ENCODE peak calls at places on chromosomes 7 and 10, in nine cellular contexts. Q, L, B, G, K, I, C, U and H are unnamed samples. For H3K4me1, the result is how much of the 10 kb centered on the place peaks cover.

GRCh38 chr7:99500637-99501009 is 542 bp upstream of the ZNF394 start:
- DNase-seq in Q (no peak), L (no peak), B (no peak), G (no peak), K (no peak), I (no peak), C (no peak), U (no peak), H (no peak)

GRCh38 chr10:35641430-35642015 is 573 bp downstream of the FZD8 start:
- DNase-seq in Q (no peak), L (no peak), B (peak), G (no peak), K (no peak), I (no peak), C (no peak), U (no peak), H (peak)

GRCh38 chr7:129166745-129167144 is 21.7 kb upstream of the SMO start:
- DNase-seq in Q (no peak), L (no peak), B (no peak), G (no peak), K (no peak), I (no peak), C (no peak), U (no peak), H (no peak)

GRCh38 chr10:1356349-1356748 is 300.2 kb downstream of the WDR37 start:
- DNase-seq in Q (no peak), L (no peak), B (no peak), G (no peak), K (no peak), I (no peak), C (no peak), U (no peak), H (no peak)

GRCh38 chr10:87634311-87634710 is 25.4 kb upstream of the PAPSS2 start:
- DNase-seq in Q (no peak), L (no peak), B (no peak), G (no peak), K (no peak), I (no peak), C (no peak), U (peak), H (no peak)

GRCh38 chr7:128963327-128963757 is 25.6 kb downstream of the IRF5 start:
- DNase-seq in Q (no peak), L (no peak), B (no peak), G (no peak), K (no peak), I (no peak), C (no peak), U (no peak), H (no peak)

GRCh38 chr7:36784991-36785940 is 61.0 kb upstream of the AOAH start:
- DNase-seq in Q (peak), L (peak), B (peak), G (peak), K (peak), I (no peak), C (peak), U (no peak), H (peak)

GRCh38 chr10:44198780-44199097 is 186.2 kb downstream of the CXCL12 start:
- DNase-seq in Q (no peak), L (no peak), B (no peak), G (no peak), K (no peak), I (no peak), C (peak), U (no peak), H (no peak)

GRCh38 chr10:122307669-122308486 is 36.8 kb downstream of the BTBD16 start:
- DNase-seq in Q (peak), L (no peak), B (no peak), G (peak), K (peak), I (no peak), C (peak), U (peak), H (peak)

GRCh38 chr7:117908031-117908795 is 35.0 kb upstream of the CTTNBP2 start:
- DNase-seq in Q (no peak), L (no peak), B (no peak), G (no peak), K (no peak), I (no peak), C (no peak), U (no peak), H (no peak)

GRCh38 chr7:66507764-66508296 is 120.9 kb upstream of the KCTD7 start:
- DNase-seq in Q (no peak), L (no peak), B (no peak), G (no peak), K (no peak), I (no peak), C (no peak), U (no peak), H (no peak)

GRCh38 chr10:80952436-80952835 is 414.7 kb downstream of the SH2D4B start:
- DNase-seq in Q (no peak), L (no peak), B (no peak), G (no peak), K (no peak), I (no peak), C (no peak), U (no peak), H (no peak)

GRCh38 chr10:112231602-112232001 is 48.0 kb upstream of the GPAM start:
- DNase-seq in Q (no peak), L (no peak), B (no peak), G (no peak), K (no peak), I (no peak), C (no peak), U (no peak), H (no peak)

GRCh38 chr10:84540617-84541288 is 212.4 kb downstream of the CCSER2 start:
- DNase-seq in Q (peak), L (peak), B (peak), G (peak), K (peak), I (peak), C (peak), U (peak), H (peak)

GRCh38 chr10:62580396-62580795 is 206.2 kb downstream of the ZNF365 start:
- DNase-seq in Q (no peak), L (no peak), B (no peak), G (no peak), K (no peak), I (no peak), C (no peak), U (no peak), H (no peak)

GRCh38 chr7:4566714-4567113 is 115.4 kb upstream of the FOXK1 start:
- DNase-seq in Q (no peak), L (no peak), B (no peak), G (no peak), K (no peak), I (no peak), C (no peak), U (no peak), H (no peak)

GRCh38 chr10:36073796-36074345 is 431.8 kb upstream of the FZD8 start:
- DNase-seq in Q (no peak), L (no peak), B (no peak), G (no peak), K (no peak), I (no peak), C (no peak), U (no peak), H (no peak)

GRCh38 chr10:110138197-110138812 is 69.1 kb upstream of the MXI1 start:
- DNase-seq in Q (no peak), L (no peak), B (no peak), G (no peak), K (no peak), I (peak), C (no peak), U (peak), H (no peak)

GRCh38 chr10:58757352-58758071 is 244.8 kb downstream of the BICC1 start:
- DNase-seq in Q (peak), L (no peak), B (no peak), G (no peak), K (no peak), I (no peak), C (no peak), U (no peak), H (no peak)

GRCh38 chr7:16563281-16564022 is 36.8 kb downstream of the LRRC72 start:
- DNase-seq in Q (no peak), L (no peak), B (no peak), G (no peak), K (no peak), I (no peak), C (no peak), U (peak), H (no peak)

GRCh38 chr10:79184141-79184625 is 115.4 kb downstream of the ZMIZ1 start:
- DNase-seq in Q (peak), L (no peak), B (peak), G (peak), K (no peak), I (peak), C (no peak), U (peak), H (peak)

GRCh38 chr7:95636140-95636539 is 39.8 kb upstream of the PDK4 start:
- DNase-seq in Q (no peak), L (no peak), B (no peak), G (no peak), K (no peak), I (no peak), C (no peak), U (no peak), H (no peak)

GRCh38 chr7:27905951-27906350 is 166.0 kb downstream of the TAX1BP1 start:
- DNase-seq in Q (no peak), L (no peak), B (no peak), G (no peak), K (no peak), I (no peak), C (no peak), U (no peak), H (no peak)

GRCh38 chr7:27910341-27910740 is 170.4 kb downstream of the TAX1BP1 start:
- DNase-seq in Q (no peak), L (no peak), B (no peak), G (peak), K (no peak), I (no peak), C (no peak), U (no peak), H (no peak)

GRCh38 chr7:27906385-27907091 is 166.6 kb downstream of the TAX1BP1 start:
- DNase-seq in Q (no peak), L (no peak), B (no peak), G (no peak), K (no peak), I (no peak), C (no peak), U (no peak), H (no peak)

GRCh38 chr7:27911920-27912319 is 172.0 kb downstream of the TAX1BP1 start:
- DNase-seq in Q (no peak), L (no peak), B (no peak), G (no peak), K (no peak), I (no peak), C (no peak), U (no peak), H (no peak)

DNA sequence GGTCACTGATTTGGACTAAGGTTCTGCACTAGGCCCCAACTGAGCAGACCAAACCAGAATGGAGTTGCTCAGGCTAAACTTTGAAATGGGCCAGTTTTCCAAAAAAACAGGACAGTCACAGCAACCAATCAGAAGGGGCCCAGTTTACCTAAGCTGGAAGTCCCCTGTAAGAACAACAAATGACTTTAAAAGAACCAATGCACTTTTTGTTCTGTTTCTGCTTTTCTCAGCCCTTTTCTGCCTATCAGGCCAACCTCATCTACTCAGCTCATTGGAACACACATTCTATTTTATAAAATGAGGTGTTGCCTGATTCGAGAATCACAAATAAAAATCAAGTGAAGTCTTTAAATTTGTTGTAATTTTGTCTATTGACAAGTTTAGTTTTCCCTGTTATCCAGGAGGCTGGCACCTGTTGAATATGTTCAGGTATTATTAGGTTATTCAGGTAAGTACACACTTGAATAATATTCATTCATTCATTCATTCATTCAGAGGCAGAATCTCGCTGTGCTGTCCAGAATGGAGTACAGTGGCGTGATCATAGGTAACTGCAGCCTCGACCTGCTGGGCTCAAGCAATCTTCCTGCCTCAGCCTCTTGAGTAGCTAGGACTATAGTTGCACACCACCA is 168.7 kb downstream of the TAX1BP1 start:
- DNase-seq in Q (no peak), L (no peak), B (no peak), G (no peak), K (no peak), I (no peak), C (no peak), U (no peak), H (no peak)
- H3K4me1 ChIP-seq in Q (under half), L (under half), B (under half), G (under half), K (under half), I (under half), C (under half), U (under half), H (under half)

GRCh38 chr7:91912500-91912899 is 28.2 kb upstream of the AKAP9 start:
- DNase-seq in Q (no peak), L (no peak), B (no peak), G (no peak), K (no peak), I (no peak), C (no peak), U (peak), H (no peak)

GRCh38 chr7:91915401-91916067 is 25.1 kb upstream of the AKAP9 start:
- DNase-seq in Q (no peak), L (no peak), B (no peak), G (no peak), K (no peak), I (no peak), C (no peak), U (no peak), H (no peak)

GRCh38 chr7:91916068-91916440 is 24.6 kb upstream of the AKAP9 start:
- DNase-seq in Q (no peak), L (no peak), B (no peak), G (no peak), K (no peak), I (no peak), C (no peak), U (no peak), H (no peak)

GRCh38 chr7:91911121-91911520 is 29.5 kb upstream of the AKAP9 start:
- DNase-seq in Q (no peak), L (no peak), B (no peak), G (no peak), K (no peak), I (no peak), C (no peak), U (no peak), H (no peak)

GRCh38 chr7:91913612-91914011 is 27.1 kb upstream of the AKAP9 start:
- DNase-seq in Q (peak), L (no peak), B (no peak), G (no peak), K (no peak), I (no peak), C (no peak), U (no peak), H (no peak)
- TF ChIP-seq POLR2A in Q (no peak), L (no peak), B (no peak), G (no peak), K (no peak), I (no peak), C (no peak), U (no peak), H (no peak)

GRCh38 chr7:133857376-133858119 is 269.6 kb upstream of the LRGUK start:
- DNase-seq in Q (no peak), L (no peak), B (no peak), G (no peak), K (no peak), I (no peak), C (no peak), U (no peak), H (no peak)

GRCh38 chr7:133854739-133855138 is 272.4 kb upstream of the LRGUK start:
- DNase-seq in Q (no peak), L (no peak), B (no peak), G (no peak), K (no peak), I (peak), C (peak), U (peak), H (no peak)

GRCh38 chr7:133850497-133851070 is 276.6 kb upstream of the LRGUK start:
- DNase-seq in Q (no peak), L (no peak), B (no peak), G (no peak), K (no peak), I (no peak), C (no peak), U (peak), H (no peak)

GRCh38 chr7:133851416-133851815 is 275.7 kb upstream of the LRGUK start:
- DNase-seq in Q (no peak), L (no peak), B (no peak), G (no peak), K (no peak), I (no peak), C (no peak), U (no peak), H (no peak)

DNA sequence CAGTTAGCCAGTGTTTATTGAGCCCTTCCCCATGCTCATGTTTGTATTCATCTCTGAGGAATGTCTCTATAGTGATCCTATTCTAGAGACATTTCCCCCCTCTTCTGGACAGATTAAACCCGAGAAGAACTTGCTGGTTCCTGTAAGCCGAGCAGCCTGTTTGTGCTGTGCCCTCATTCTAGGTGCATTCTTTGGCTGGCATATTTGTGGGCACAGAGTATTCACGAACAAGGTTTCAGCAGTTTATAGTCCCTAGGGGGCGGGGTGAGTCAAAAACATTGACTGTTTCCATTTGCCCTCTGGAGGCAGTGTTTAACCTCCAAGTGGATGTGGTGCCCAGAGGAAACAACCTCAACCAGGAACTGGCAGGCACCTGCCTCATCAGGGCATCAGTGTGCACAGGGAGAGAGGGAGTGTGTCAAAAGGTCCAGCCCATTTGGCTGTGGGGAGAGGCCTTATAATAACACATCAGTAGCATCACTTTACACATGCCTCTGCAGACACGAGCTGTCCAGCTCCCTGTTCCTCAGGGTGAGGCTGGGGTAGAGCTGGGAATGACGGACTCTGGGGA is 273.3 kb upstream of the LRGUK start:
- DNase-seq in Q (no peak), L (no peak), B (peak), G (peak), K (no peak), I (peak), C (no peak), U (peak), H (peak)
- TF ChIP-seq CTCF in Q (no peak), L (no peak), B (no peak), G (no peak), K (no peak), I (peak), C (peak), U (peak), H (peak)

GRCh38 chr7:112481337-112481736 is 546 bp downstream of the LSMEM1 start:
- DNase-seq in Q (no peak), L (no peak), B (no peak), G (no peak), K (no peak), I (no peak), C (no peak), U (peak), H (no peak)
- H3K4me1 ChIP-seq in Q (under half), L (under half), B (half or more), G (under half), K (under half), I (under half), C (under half), U (under half), H (under half)

GRCh38 chr7:152463714-152464311 is 28.0 kb upstream of the KMT2C start:
- DNase-seq in Q (peak), L (peak), B (peak), G (peak), K (peak), I (peak), C (peak), U (peak), H (peak)

GRCh38 chr7:152459724-152460251 is 24.0 kb upstream of the KMT2C start:
- DNase-seq in Q (peak), L (no peak), B (no peak), G (peak), K (no peak), I (no peak), C (no peak), U (no peak), H (peak)

GRCh38 chr7:152464312-152465117 is 28.7 kb upstream of the KMT2C start:
- DNase-seq in Q (peak), L (peak), B (peak), G (peak), K (peak), I (peak), C (peak), U (peak), H (peak)

GRCh38 chr7:152465118-152465387 is 29.2 kb upstream of the KMT2C start:
- DNase-seq in Q (no peak), L (no peak), B (no peak), G (no peak), K (no peak), I (no peak), C (no peak), U (no peak), H (no peak)

DNA sequence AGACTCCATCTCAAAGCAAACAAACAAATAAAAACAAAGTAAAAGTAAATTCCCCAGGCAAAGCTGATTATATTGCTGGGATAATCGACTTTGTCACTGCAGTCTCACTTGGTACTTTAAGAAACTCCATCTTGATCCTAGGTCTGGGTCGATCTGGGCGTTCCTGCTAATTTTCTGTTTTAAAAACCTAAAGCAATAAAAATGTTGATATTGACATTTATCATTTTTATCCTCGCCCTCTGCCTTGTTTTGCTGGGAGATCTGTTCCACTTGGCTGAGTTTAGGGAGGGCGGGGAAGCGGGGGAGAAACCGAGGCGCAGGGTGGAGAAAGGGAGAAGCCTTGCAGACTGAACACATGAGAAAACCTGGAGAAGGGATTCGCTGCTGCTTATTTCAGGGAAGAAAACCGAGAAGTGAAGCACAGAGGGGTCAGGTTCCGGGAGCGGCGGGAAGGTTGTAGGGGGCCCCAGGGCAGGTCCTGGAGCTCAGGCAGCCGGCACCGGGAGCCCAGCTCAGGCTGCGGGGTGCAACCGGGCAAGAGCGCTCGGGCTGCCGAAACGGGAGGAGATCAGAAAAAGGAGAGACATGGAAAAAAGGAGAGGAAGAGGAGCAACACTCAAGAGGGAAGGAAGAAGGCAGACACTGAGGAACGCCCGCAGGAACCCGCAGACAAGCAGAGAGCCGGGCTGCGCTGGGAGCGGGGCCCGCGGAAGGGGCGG is 27.4 kb upstream of the KMT2C start:
- DNase-seq in Q (peak), L (no peak), B (no peak), G (peak), K (no peak), I (no peak), C (no peak), U (no peak), H (no peak)
- TF ChIP-seq POLR2A in Q (peak), L (peak), B (no peak), G (peak), K (peak), I (peak), C (peak), U (no peak), H (peak)

GRCh38 chr7:50595538-50596102 is 30.4 kb upstream of the DDC start:
- DNase-seq in Q (peak), L (no peak), B (no peak), G (peak), K (no peak), I (peak), C (peak), U (peak), H (peak)
- TF ChIP-seq CTCF in Q (peak), L (no peak), B (no peak), G (no peak), K (no peak), I (peak), C (peak), U (peak), H (peak)

GRCh38 chr10:97490592-97490991 is 7.6 kb downstream of the MMS19 start:
- DNase-seq in Q (no peak), L (no peak), B (no peak), G (peak), K (no peak), I (no peak), C (no peak), U (peak), H (no peak)
- H3K4me1 ChIP-seq in Q (under half), L (under half), B (half or more), G (under half), K (half or more), I (under half), C (under half), U (under half), H (under half)

GRCh38 chr7:98400538-98401427 is at the start of gene BAIAP2L1:
- DNase-seq in Q (peak), L (peak), B (peak), G (peak), K (peak), I (peak), C (peak), U (peak), H (peak)
- TF ChIP-seq POLR2A in Q (no peak), L (no peak), B (no peak), G (peak), K (no peak), I (no peak), C (no peak), U (no peak), H (peak)

GRCh38 chr10:78155722-78156121 is 122.1 kb downstream of the RPS24 start:
- DNase-seq in Q (no peak), L (no peak), B (no peak), G (no peak), K (no peak), I (no peak), C (no peak), U (no peak), H (no peak)
- TF ChIP-seq CTCF in Q (no peak), L (no peak), B (no peak), G (no peak), K (no peak), I (no peak), C (no peak), U (no peak), H (no peak)